ENCODE peak calls at places on chromosomes 16 and 17, in four cellular contexts. F is fibroblast of lung, R is IMR-90, H is heart right ventricle. X is an unnamed sample.

GRCh38 chr17:35416659-35417058 is 15.6 kb downstream of the SLFN12 start:
- DNase-seq in F (no peak), R (no peak), H (no peak), X (no peak)

GRCh38 chr16:78489072-78489471 is 389.6 kb downstream of the WWOX start:
- DNase-seq in F (no peak), R (no peak), H (no peak), X (no peak)

GRCh38 chr17:37490638-37491614 is 1.2 kb downstream of the DUSP14 start:
- DNase-seq in F (peak; percentile 84), R (peak; percentile 93), H (peak; percentile 64), X (peak; percentile 87)

GRCh38 chr17:31596382-31597323 is 205.2 kb downstream of the RAB11FIP4 start:
- DNase-seq in F (peak; percentile 96), R (peak; percentile 98), H (peak; percentile 78), X (peak; percentile 89)

GRCh38 chr16:3009568-3010390 is 2.9 kb upstream of the CLDN9 start:
- DNase-seq in F (no peak), R (peak; percentile 9), H (no peak), X (peak; percentile 89)

GRCh38 chr16:10402975-10403374 is 17.1 kb downstream of the ATF7IP2 start:
- DNase-seq in F (no peak), R (no peak), H (no peak), X (no peak)

GRCh38 chr17:30251931-30252330 is 16.4 kb upstream of the SLC6A4 start:
- DNase-seq in F (no peak), R (no peak), H (no peak), X (no peak)

GRCh38 chr16:85915125-85915845 is 16.3 kb downstream of the IRF8 start:
- DNase-seq in F (no peak), R (no peak), H (no peak), X (no peak)

GRCh38 chr17:63029520-63029919 is 63.5 kb downstream of the TANC2 start:
- DNase-seq in F (peak; percentile 41), R (peak; percentile 72), H (no peak), X (no peak)

GRCh38 chr17:47882247-47882646 is 13.8 kb upstream of the SP2 start:
- DNase-seq in F (peak; percentile 20), R (peak; percentile 32), H (no peak), X (no peak)

GRCh38 chr17:32111141-32111771 is 31.0 kb upstream of the RHOT1 start:
- DNase-seq in F (peak; percentile 70), R (peak; percentile 68), H (peak; percentile 70), X (no peak)

GRCh38 chr17:20089795-20090547 is 80.8 kb downstream of the SPECC1 start:
- DNase-seq in F (no peak), R (no peak), H (no peak), X (no peak)

GRCh38 chr17:60141111-60142018 is 8.4 kb upstream of the CA4 start:
- DNase-seq in F (peak; percentile 21), R (peak; percentile 13), H (no peak), X (no peak)

GRCh38 chr16:87324411-87325275 is 7.5 kb upstream of the C16orf95 start:
- DNase-seq in F (peak; percentile 28), R (peak; percentile 10), H (peak; percentile 38), X (peak; percentile 62)

GRCh38 chr16:74505011-74505410 is 83.7 kb upstream of the CLEC18B start:
- DNase-seq in F (no peak), R (no peak), H (no peak), X (no peak)
- H3K4me3 ChIP-seq in F (no peak overlapping the region), R (no peak overlapping the region), H (no peak overlapping the region), X (no peak overlapping the region)

GRCh38 chr17:80830020-80830780 is 161.4 kb upstream of the CHMP6 start:
- DNase-seq in F (no peak), R (no peak), H (no peak), X (peak; percentile 34)

GRCh38 chr17:80829166-80829813 is 162.4 kb upstream of the CHMP6 start:
- DNase-seq in F (no peak), R (no peak), H (no peak), X (peak; percentile 56)

GRCh38 chr17:80832266-80832676 is 159.4 kb upstream of the CHMP6 start:
- DNase-seq in F (peak; percentile 70), R (peak; percentile 88), H (peak; percentile 64), X (no peak)

GRCh38 chr17:80832888-80833583 is 158.6 kb upstream of the CHMP6 start:
- DNase-seq in F (peak; percentile 98), R (peak; percentile 99), H (peak; percentile 90), X (peak; percentile 94)

GRCh38 chr17:80831481-80831880 is 160.2 kb upstream of the CHMP6 start:
- DNase-seq in F (no peak), R (no peak), H (no peak), X (peak; percentile 24)
- TF ChIP-seq CTCF in F (no peak), R (no peak), H (no peak), X (no peak)

DNA sequence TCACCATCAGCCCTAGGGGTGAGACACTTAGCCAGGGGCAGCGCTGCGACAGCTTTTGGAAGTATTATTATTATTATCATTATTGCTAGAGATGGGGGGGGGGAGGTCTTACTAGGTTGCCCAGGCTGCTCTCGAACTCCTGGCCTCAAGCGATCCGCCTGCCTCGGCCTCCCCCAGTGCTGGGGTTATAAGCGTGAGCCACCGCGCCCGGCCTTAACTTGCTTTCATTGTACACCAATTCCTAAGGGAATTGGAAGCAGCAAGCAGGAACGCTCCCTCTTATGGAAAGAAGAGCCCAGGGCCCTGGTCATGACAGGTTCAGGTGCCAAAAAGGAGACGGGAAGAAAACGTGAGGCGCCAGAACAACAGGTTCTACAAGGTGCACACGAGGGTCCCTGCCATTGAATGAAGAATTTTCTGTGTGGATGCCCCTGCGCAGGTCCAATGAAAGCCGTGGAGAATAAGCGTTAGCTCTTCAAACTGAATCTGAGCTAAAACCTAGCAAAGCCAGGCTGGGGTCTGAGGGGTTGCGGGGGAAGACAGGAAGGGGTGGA is 522 bp upstream of the RPL38 start:
- DNase-seq in F (no peak), R (no peak), H (no peak), X (no peak)
- H3K4me1 ChIP-seq in F (peaks cover 15% of the 10 kb centered on the region), R (peaks cover 5% of the 10 kb centered on the region), H (peaks cover 28% of the 10 kb centered on the region), X (peaks cover 16% of the 10 kb centered on the region)

GRCh38 chr17:1484586-1485310 is 7.7 kb downstream of the MYO1C start:
- DNase-seq in F (peak; percentile 43), R (no peak), H (peak; percentile 74), X (no peak)

GRCh38 chr17:1484060-1484535 is 8.4 kb downstream of the MYO1C start:
- DNase-seq in F (no peak), R (no peak), H (no peak), X (no peak)

GRCh38 chr17:1480747-1481465 is 11.6 kb downstream of the MYO1C start:
- DNase-seq in F (peak; percentile 69), R (peak; percentile 74), H (no peak), X (no peak)

GRCh38 chr17:1481736-1482135 is 10.8 kb downstream of the MYO1C start:
- DNase-seq in F (no peak), R (no peak), H (no peak), X (no peak)

GRCh38 chr17:1482686-1483445 is 9.6 kb downstream of the MYO1C start:
- DNase-seq in F (peak; percentile 47), R (no peak), H (peak; percentile 46), X (no peak)
- H3K4me3 ChIP-seq in F (no peak overlapping the region), R (no peak overlapping the region), H (no peak overlapping the region), X (no peak overlapping the region)

DNA sequence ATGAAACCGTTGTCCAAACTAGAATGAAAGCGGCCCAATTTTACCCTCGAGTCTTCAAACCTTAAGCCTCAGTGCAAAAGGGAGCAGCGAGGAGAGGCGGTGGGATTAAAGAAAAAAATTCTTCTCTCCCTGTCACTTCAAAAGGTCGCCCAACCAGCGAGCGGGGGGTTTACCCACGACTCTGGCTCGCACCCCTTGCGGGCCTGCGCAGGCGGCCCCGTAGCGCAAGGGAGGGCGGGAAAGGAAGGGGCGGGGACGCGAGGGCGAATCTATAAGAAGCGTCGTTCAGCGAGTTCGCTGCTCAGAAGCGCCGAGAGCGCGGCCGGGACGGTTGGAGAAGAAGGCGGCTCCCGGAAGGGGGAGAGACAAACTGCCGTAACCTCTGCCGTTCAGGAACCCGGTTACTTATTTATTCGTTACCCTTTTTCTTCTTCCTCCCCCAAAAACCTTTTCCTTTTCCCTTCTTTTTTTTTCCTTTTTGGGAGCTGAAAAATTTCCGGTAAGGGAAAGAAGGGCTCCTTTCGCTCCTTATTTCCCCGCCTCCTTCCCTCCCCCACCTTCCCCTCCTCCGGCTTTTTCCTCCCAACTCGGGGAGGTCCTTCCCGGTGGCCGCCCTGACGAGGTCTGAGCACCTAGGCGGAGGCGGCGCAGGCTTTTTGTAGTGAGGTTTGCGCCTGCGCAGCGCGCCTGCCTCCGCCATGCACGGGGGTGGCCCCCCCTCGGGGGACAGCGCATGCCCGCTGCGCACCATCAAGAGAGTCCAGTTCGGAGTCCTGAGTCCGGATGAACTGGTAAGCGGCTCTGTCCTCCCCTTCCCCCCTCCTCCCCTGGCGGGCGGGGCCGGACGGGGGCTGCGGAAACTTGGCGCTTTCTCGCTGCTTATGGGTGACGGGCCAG is at the start of gene POLR2A:
- DNase-seq in F (peak; percentile 99), R (peak; percentile 98), H (peak; percentile 98), X (peak; percentile 93)
- TF ChIP-seq CTCF in F (no peak), R (peak; percentile 27), H (no peak), X (no peak)

X was measured in RWPE2.